ENCODE peak calls at places on chromosomes 5 and 9, in seven cellular contexts. One of them, this sample, is unnamed.

GRCh38 chr5:168282120-168282519 is 9.3 kb upstream of the WWC1 start:
- DNase-seq in PC-3: no peak
- DNase-seq in AG04450: peak
- DNase-seq in activated T-cell treated with anti-CD3 and anti-CD28 coated beads, Interleukin-2, amount 50 U/mL, for 72 hours: no peak
- DNase-seq in left cardiac atrium: no peak
- DNase-seq in T-helper 17 cell: no peak
- DNase-seq in cardiac fibroblast: peak
- DNase-seq in this sample: no peak

GRCh38 chr5:126043684-126044083 is 379.5 kb upstream of the GRAMD2B start:
- DNase-seq in T-helper 17 cell: no peak
- DNase-seq in activated T-cell treated with anti-CD3 and anti-CD28 coated beads, Interleukin-2, amount 50 U/mL, for 72 hours: no peak
- DNase-seq in left cardiac atrium: no peak
- DNase-seq in PC-3: no peak
- DNase-seq in cardiac fibroblast: no peak
- DNase-seq in AG04450: no peak
- DNase-seq in this sample: no peak

GRCh38 chr5:125012727-125013451 is 266.4 kb upstream of the ZNF608 start:
- DNase-seq in activated T-cell treated with anti-CD3 and anti-CD28 coated beads, Interleukin-2, amount 50 U/mL, for 72 hours: no peak
- DNase-seq in PC-3: no peak
- DNase-seq in cardiac fibroblast: no peak
- DNase-seq in left cardiac atrium: no peak
- DNase-seq in T-helper 17 cell: no peak
- DNase-seq in AG04450: no peak
- DNase-seq in this sample: no peak

GRCh38 chr5:87430863-87431262 is 18.1 kb upstream of the CCNH start:
- DNase-seq in PC-3: no peak
- DNase-seq in cardiac fibroblast: no peak
- DNase-seq in left cardiac atrium: no peak
- DNase-seq in T-helper 17 cell: no peak
- DNase-seq in activated T-cell treated with anti-CD3 and anti-CD28 coated beads, Interleukin-2, amount 50 U/mL, for 72 hours: no peak
- DNase-seq in AG04450: no peak
- DNase-seq in this sample: no peak

GRCh38 chr9:87701931-87702421 is 23.9 kb upstream of the CTSL start:
- DNase-seq in T-helper 17 cell: no peak
- DNase-seq in cardiac fibroblast: no peak
- DNase-seq in left cardiac atrium: no peak
- DNase-seq in PC-3: no peak
- DNase-seq in AG04450: no peak
- DNase-seq in activated T-cell treated with anti-CD3 and anti-CD28 coated beads, Interleukin-2, amount 50 U/mL, for 72 hours: no peak
- DNase-seq in this sample: no peak

GRCh38 chr5:50853151-50853550 is 186.7 kb downstream of the PARP8 start:
- DNase-seq in AG04450: no peak
- DNase-seq in cardiac fibroblast: no peak
- DNase-seq in PC-3: no peak
- DNase-seq in T-helper 17 cell: no peak
- DNase-seq in activated T-cell treated with anti-CD3 and anti-CD28 coated beads, Interleukin-2, amount 50 U/mL, for 72 hours: no peak
- DNase-seq in left cardiac atrium: peak
- DNase-seq in this sample: no peak

GRCh38 chr9:105531530-105531929 is 26.4 kb upstream of the FKTN start:
- DNase-seq in AG04450: no peak
- DNase-seq in activated T-cell treated with anti-CD3 and anti-CD28 coated beads, Interleukin-2, amount 50 U/mL, for 72 hours: no peak
- DNase-seq in left cardiac atrium: no peak
- DNase-seq in cardiac fibroblast: no peak
- DNase-seq in PC-3: no peak
- DNase-seq in T-helper 17 cell: no peak
- DNase-seq in this sample: no peak

GRCh38 chr5:142803428-142804111 is 33.4 kb downstream of the ARHGAP26 start:
- DNase-seq in left cardiac atrium: peak
- DNase-seq in AG04450: no peak
- DNase-seq in PC-3: no peak
- DNase-seq in activated T-cell treated with anti-CD3 and anti-CD28 coated beads, Interleukin-2, amount 50 U/mL, for 72 hours: no peak
- DNase-seq in T-helper 17 cell: no peak
- DNase-seq in cardiac fibroblast: peak
- DNase-seq in this sample: peak

GRCh38 chr9:136721339-136722092 is 9.1 kb downstream of the DIPK1B start:
- DNase-seq in PC-3: peak
- DNase-seq in AG04450: no peak
- DNase-seq in left cardiac atrium: peak
- DNase-seq in T-helper 17 cell: no peak
- DNase-seq in cardiac fibroblast: peak
- DNase-seq in activated T-cell treated with anti-CD3 and anti-CD28 coated beads, Interleukin-2, amount 50 U/mL, for 72 hours: no peak
- DNase-seq in this sample: no peak

GRCh38 chr5:176780951-176781350 is 29.4 kb upstream of the UNC5A start:
- DNase-seq in PC-3: no peak
- DNase-seq in cardiac fibroblast: no peak
- DNase-seq in T-helper 17 cell: no peak
- DNase-seq in AG04450: no peak
- DNase-seq in left cardiac atrium: peak
- DNase-seq in activated T-cell treated with anti-CD3 and anti-CD28 coated beads, Interleukin-2, amount 50 U/mL, for 72 hours: no peak
- DNase-seq in this sample: peak

GRCh38 chr9:124783830-124784229 is 6.9 kb downstream of the OLFML2A start:
- DNase-seq in cardiac fibroblast: no peak
- DNase-seq in T-helper 17 cell: no peak
- DNase-seq in AG04450: no peak
- DNase-seq in activated T-cell treated with anti-CD3 and anti-CD28 coated beads, Interleukin-2, amount 50 U/mL, for 72 hours: no peak
- DNase-seq in left cardiac atrium: no peak
- DNase-seq in PC-3: no peak
- DNase-seq in this sample: no peak

GRCh38 chr9:90307177-90307833 is 335.3 kb downstream of the DIRAS2 start:
- DNase-seq in AG04450: no peak
- DNase-seq in activated T-cell treated with anti-CD3 and anti-CD28 coated beads, Interleukin-2, amount 50 U/mL, for 72 hours: no peak
- DNase-seq in left cardiac atrium: no peak
- DNase-seq in PC-3: no peak
- DNase-seq in cardiac fibroblast: no peak
- DNase-seq in T-helper 17 cell: no peak
- DNase-seq in this sample: no peak

GRCh38 chr5:177552839-177553455 is 1.4 kb downstream of the FAM193B start:
- DNase-seq in PC-3: peak
- DNase-seq in activated T-cell treated with anti-CD3 and anti-CD28 coated beads, Interleukin-2, amount 50 U/mL, for 72 hours: no peak
- DNase-seq in left cardiac atrium: peak
- DNase-seq in T-helper 17 cell: no peak
- DNase-seq in cardiac fibroblast: peak
- DNase-seq in AG04450: no peak
- DNase-seq in this sample: peak

GRCh38 chr9:127837346-127837745 is 17.1 kb downstream of the ENG start:
- DNase-seq in PC-3: no peak
- DNase-seq in AG04450: no peak
- DNase-seq in cardiac fibroblast: peak
- DNase-seq in T-helper 17 cell: no peak
- DNase-seq in activated T-cell treated with anti-CD3 and anti-CD28 coated beads, Interleukin-2, amount 50 U/mL, for 72 hours: no peak
- DNase-seq in left cardiac atrium: peak
- DNase-seq in this sample: no peak